ENCODE peak calls at places on chromosomes 2 and 18, in six cellular contexts. One of them, this sample, is unnamed. For H3K27me3, the result is how much of the 10 kb centered on the place peaks cover.

GRCh38 chr2:20583425-20583881 is 67.4 kb downstream of the HS1BP3 start:
- DNase-seq in CD8-positive, alpha-beta T cell: no peak
- DNase-seq in bronchial epithelial cell: no peak
- DNase-seq in kidney epithelial cell: no peak
- DNase-seq in uterus: no peak
- DNase-seq in hepatocyte: no peak
- DNase-seq in this sample: no peak

GRCh38 chr2:217972490-217972889 is 30.3 kb downstream of the TNS1 start:
- DNase-seq in uterus: no peak
- DNase-seq in CD8-positive, alpha-beta T cell: no peak
- DNase-seq in hepatocyte: no peak
- DNase-seq in bronchial epithelial cell: no peak
- DNase-seq in kidney epithelial cell: no peak
- DNase-seq in this sample: no peak

GRCh38 chr2:128605421-128605820 is 286.8 kb upstream of the HS6ST1 start:
- DNase-seq in bronchial epithelial cell: no peak
- DNase-seq in CD8-positive, alpha-beta T cell: no peak
- DNase-seq in kidney epithelial cell: no peak
- DNase-seq in uterus: no peak
- DNase-seq in hepatocyte: no peak
- DNase-seq in this sample: no peak

GRCh38 chr2:85819811-85820510 is 66.2 kb downstream of the ATOH8 start:
- DNase-seq in bronchial epithelial cell: no peak
- DNase-seq in CD8-positive, alpha-beta T cell: no peak
- DNase-seq in kidney epithelial cell: no peak
- DNase-seq in uterus: no peak
- DNase-seq in hepatocyte: no peak
- DNase-seq in this sample: peak

GRCh38 chr2:19228720-19229119 is 129.7 kb downstream of the OSR1 start:
- DNase-seq in kidney epithelial cell: no peak
- DNase-seq in uterus: no peak
- DNase-seq in CD8-positive, alpha-beta T cell: no peak
- DNase-seq in hepatocyte: no peak
- DNase-seq in bronchial epithelial cell: peak
- DNase-seq in this sample: no peak

GRCh38 chr2:120486946-120487345 is 141.0 kb downstream of the INHBB start:
- DNase-seq in hepatocyte: peak
- DNase-seq in bronchial epithelial cell: peak
- DNase-seq in CD8-positive, alpha-beta T cell: no peak
- DNase-seq in kidney epithelial cell: peak
- DNase-seq in uterus: no peak
- DNase-seq in this sample: no peak

GRCh38 chr2:139354518-139354917 is 574.3 kb upstream of the NXPH2 start:
- DNase-seq in bronchial epithelial cell: no peak
- DNase-seq in hepatocyte: no peak
- DNase-seq in kidney epithelial cell: no peak
- DNase-seq in uterus: no peak
- DNase-seq in CD8-positive, alpha-beta T cell: no peak
- DNase-seq in this sample: no peak

GRCh38 chr2:232984451-232985207 is 28.4 kb downstream of the NGEF start:
- DNase-seq in uterus: no peak
- DNase-seq in kidney epithelial cell: no peak
- DNase-seq in bronchial epithelial cell: no peak
- DNase-seq in CD8-positive, alpha-beta T cell: no peak
- DNase-seq in hepatocyte: no peak
- DNase-seq in this sample: no peak

GRCh38 chr2:133576714-133577113 is 8.5 kb upstream of the NCKAP5 start:
- DNase-seq in hepatocyte: peak
- DNase-seq in kidney epithelial cell: no peak
- DNase-seq in bronchial epithelial cell: no peak
- DNase-seq in uterus: no peak
- DNase-seq in CD8-positive, alpha-beta T cell: no peak
- DNase-seq in this sample: no peak

GRCh38 chr2:48444404-48444803 is 85.5 kb upstream of the STON1 start:
- DNase-seq in CD8-positive, alpha-beta T cell: no peak
- DNase-seq in kidney epithelial cell: no peak
- DNase-seq in hepatocyte: no peak
- DNase-seq in uterus: no peak
- DNase-seq in bronchial epithelial cell: no peak
- DNase-seq in this sample: no peak

GRCh38 chr18:2303517-2304238 is 267.6 kb downstream of the METTL4 start:
- DNase-seq in bronchial epithelial cell: peak
- DNase-seq in hepatocyte: no peak
- DNase-seq in uterus: no peak
- DNase-seq in CD8-positive, alpha-beta T cell: no peak
- DNase-seq in kidney epithelial cell: peak
- DNase-seq in this sample: no peak

GRCh38 chr2:232600053-232600773 is 33.2 kb upstream of the EFHD1 start:
- DNase-seq in CD8-positive, alpha-beta T cell: no peak
- DNase-seq in kidney epithelial cell: no peak
- DNase-seq in bronchial epithelial cell: no peak
- DNase-seq in hepatocyte: no peak
- DNase-seq in uterus: no peak
- DNase-seq in this sample: no peak

GRCh38 chr18:8811115-8811514 is 105.8 kb downstream of the MTCL1 start:
- DNase-seq in CD8-positive, alpha-beta T cell: no peak
- DNase-seq in bronchial epithelial cell: peak
- DNase-seq in kidney epithelial cell: no peak
- DNase-seq in hepatocyte: no peak
- DNase-seq in uterus: no peak
- DNase-seq in this sample: no peak

GRCh38 chr2:155022531-155022930 is 324.0 kb downstream of the KCNJ3 start:
- DNase-seq in hepatocyte: no peak
- DNase-seq in CD8-positive, alpha-beta T cell: no peak
- DNase-seq in bronchial epithelial cell: no peak
- DNase-seq in kidney epithelial cell: no peak
- DNase-seq in uterus: no peak
- DNase-seq in this sample: no peak

GRCh38 chr2:8132371-8132831 is 549.5 kb upstream of the ID2 start:
- DNase-seq in CD8-positive, alpha-beta T cell: no peak
- DNase-seq in bronchial epithelial cell: no peak
- DNase-seq in uterus: no peak
- DNase-seq in hepatocyte: no peak
- DNase-seq in kidney epithelial cell: no peak
- DNase-seq in this sample: no peak

GRCh38 chr2:160298960-160299359 is 98.9 kb upstream of the ITGB6 start:
- DNase-seq in bronchial epithelial cell: no peak
- DNase-seq in hepatocyte: no peak
- DNase-seq in kidney epithelial cell: no peak
- DNase-seq in CD8-positive, alpha-beta T cell: no peak
- DNase-seq in uterus: no peak
- DNase-seq in this sample: no peak

GRCh38 chr18:51133580-51134160 is 63.8 kb downstream of the MEX3C start:
- DNase-seq in hepatocyte: no peak
- DNase-seq in uterus: no peak
- DNase-seq in CD8-positive, alpha-beta T cell: no peak
- DNase-seq in bronchial epithelial cell: no peak
- DNase-seq in kidney epithelial cell: no peak
- DNase-seq in this sample: no peak

GRCh38 chr2:10935953-10936942 is 24.5 kb downstream of the KCNF1 start:
- DNase-seq in CD8-positive, alpha-beta T cell: no peak
- DNase-seq in uterus: no peak
- DNase-seq in hepatocyte: peak
- DNase-seq in kidney epithelial cell: peak
- DNase-seq in bronchial epithelial cell: peak
- DNase-seq in this sample: no peak

GRCh38 chr2:237474511-237474911 is 12.5 kb upstream of the MLPH start:
- DNase-seq in CD8-positive, alpha-beta T cell: no peak
- DNase-seq in uterus: peak
- DNase-seq in bronchial epithelial cell: no peak
- DNase-seq in hepatocyte: no peak
- DNase-seq in kidney epithelial cell: no peak
- DNase-seq in this sample: no peak

GRCh38 chr2:233285921-233286320 is 21.7 kb upstream of the SAG start:
- DNase-seq in kidney epithelial cell: peak
- DNase-seq in bronchial epithelial cell: peak
- DNase-seq in uterus: no peak
- DNase-seq in hepatocyte: no peak
- DNase-seq in CD8-positive, alpha-beta T cell: no peak
- DNase-seq in this sample: no peak

GRCh38 chr2:16209799-16210198 is 269.4 kb downstream of the MYCN start:
- DNase-seq in bronchial epithelial cell: no peak
- DNase-seq in uterus: no peak
- DNase-seq in CD8-positive, alpha-beta T cell: no peak
- DNase-seq in hepatocyte: no peak
- DNase-seq in kidney epithelial cell: no peak
- DNase-seq in this sample: no peak

GRCh38 chr18:36411745-36412168 is 114.2 kb downstream of the FHOD3 start:
- DNase-seq in hepatocyte: no peak
- DNase-seq in uterus: no peak
- DNase-seq in bronchial epithelial cell: peak
- DNase-seq in CD8-positive, alpha-beta T cell: no peak
- DNase-seq in kidney epithelial cell: no peak
- DNase-seq in this sample: no peak

GRCh38 chr2:176795823-176796222 is 416.8 kb upstream of the HNRNPA3 start:
- DNase-seq in CD8-positive, alpha-beta T cell: no peak
- DNase-seq in hepatocyte: no peak
- DNase-seq in bronchial epithelial cell: no peak
- DNase-seq in kidney epithelial cell: no peak
- DNase-seq in uterus: no peak
- DNase-seq in this sample: no peak

GRCh38 chr2:219354582-219354981 is 22.0 kb upstream of the RESP18 start:
- DNase-seq in kidney epithelial cell: no peak
- DNase-seq in hepatocyte: no peak
- DNase-seq in CD8-positive, alpha-beta T cell: no peak
- DNase-seq in bronchial epithelial cell: no peak
- DNase-seq in uterus: no peak
- DNase-seq in this sample: no peak
- H3K27me3 ChIP-seq in kidney epithelial cell: under half
- H3K27me3 ChIP-seq in hepatocyte: under half
- H3K27me3 ChIP-seq in CD8-positive, alpha-beta T cell: under half
- H3K27me3 ChIP-seq in bronchial epithelial cell: under half
- H3K27me3 ChIP-seq in uterus: under half
- H3K27me3 ChIP-seq in this sample: under half

GRCh38 chr2:199464614-199465352 is 7.0 kb upstream of the SATB2 start:
- DNase-seq in CD8-positive, alpha-beta T cell: no peak
- DNase-seq in hepatocyte: no peak
- DNase-seq in kidney epithelial cell: no peak
- DNase-seq in uterus: no peak
- DNase-seq in bronchial epithelial cell: no peak
- DNase-seq in this sample: no peak
- H3K27me3 ChIP-seq in CD8-positive, alpha-beta T cell: half or more
- H3K27me3 ChIP-seq in hepatocyte: half or more
- H3K27me3 ChIP-seq in kidney epithelial cell: half or more
- H3K27me3 ChIP-seq in uterus: half or more
- H3K27me3 ChIP-seq in bronchial epithelial cell: half or more
- H3K27me3 ChIP-seq in this sample: half or more

GRCh38 chr18:10453885-10454772 is at the start of gene APCDD1:
- DNase-seq in uterus: peak
- DNase-seq in CD8-positive, alpha-beta T cell: no peak
- DNase-seq in hepatocyte: peak
- DNase-seq in kidney epithelial cell: no peak
- DNase-seq in bronchial epithelial cell: no peak
- DNase-seq in this sample: peak

GRCh38 chr18:10455726-10456453 is 1.5 kb downstream of the APCDD1 start:
- DNase-seq in CD8-positive, alpha-beta T cell: no peak
- DNase-seq in uterus: no peak
- DNase-seq in hepatocyte: peak
- DNase-seq in kidney epithelial cell: no peak
- DNase-seq in bronchial epithelial cell: no peak
- DNase-seq in this sample: no peak

GRCh38 chr18:10454800-10455550 is 540 bp downstream of the APCDD1 start:
- DNase-seq in uterus: peak
- DNase-seq in kidney epithelial cell: no peak
- DNase-seq in bronchial epithelial cell: no peak
- DNase-seq in hepatocyte: peak
- DNase-seq in CD8-positive, alpha-beta T cell: no peak
- DNase-seq in this sample: no peak

GRCh38 chr18:10450986-10451385 is 3.4 kb upstream of the APCDD1 start:
- DNase-seq in CD8-positive, alpha-beta T cell: no peak
- DNase-seq in uterus: no peak
- DNase-seq in bronchial epithelial cell: no peak
- DNase-seq in kidney epithelial cell: no peak
- DNase-seq in hepatocyte: no peak
- DNase-seq in this sample: no peak

DNA sequence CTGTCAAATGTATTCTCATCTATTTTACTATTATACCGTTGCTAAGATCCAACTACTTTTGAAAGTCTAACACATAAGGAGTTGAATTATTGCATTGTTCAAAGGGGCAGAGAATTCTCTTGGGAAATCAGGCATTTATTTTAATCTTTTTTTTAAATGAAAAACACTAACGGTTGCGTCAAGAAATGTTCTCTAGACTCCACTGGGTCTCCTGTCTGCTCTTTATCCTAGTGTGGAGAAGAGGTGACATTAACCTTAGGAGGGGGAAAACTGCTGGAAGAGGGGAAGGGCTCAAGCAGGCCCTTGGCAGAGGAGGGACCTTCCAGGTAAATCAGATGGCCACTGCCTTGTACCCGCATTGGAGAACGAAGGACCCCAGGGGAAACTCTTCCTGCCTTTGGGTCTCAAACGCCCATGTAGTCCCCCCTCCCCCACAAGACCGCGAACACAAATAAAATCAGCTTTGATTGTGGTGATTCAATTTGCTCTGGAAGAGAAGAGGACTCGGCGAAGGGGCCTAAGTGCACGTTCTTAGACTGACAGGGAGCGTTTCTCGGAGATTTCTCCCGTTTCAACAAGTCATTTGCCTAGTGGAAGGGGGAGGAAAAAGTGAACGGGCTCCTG is 1.1 kb upstream of the APCDD1 start:
- DNase-seq in bronchial epithelial cell: no peak
- DNase-seq in kidney epithelial cell: no peak
- DNase-seq in hepatocyte: no peak
- DNase-seq in CD8-positive, alpha-beta T cell: no peak
- DNase-seq in uterus: peak
- DNase-seq in this sample: peak
- H3K27me3 ChIP-seq in bronchial epithelial cell: under half
- H3K27me3 ChIP-seq in kidney epithelial cell: under half
- H3K27me3 ChIP-seq in hepatocyte: under half
- H3K27me3 ChIP-seq in CD8-positive, alpha-beta T cell: under half
- H3K27me3 ChIP-seq in uterus: under half
- H3K27me3 ChIP-seq in this sample: under half

DNA sequence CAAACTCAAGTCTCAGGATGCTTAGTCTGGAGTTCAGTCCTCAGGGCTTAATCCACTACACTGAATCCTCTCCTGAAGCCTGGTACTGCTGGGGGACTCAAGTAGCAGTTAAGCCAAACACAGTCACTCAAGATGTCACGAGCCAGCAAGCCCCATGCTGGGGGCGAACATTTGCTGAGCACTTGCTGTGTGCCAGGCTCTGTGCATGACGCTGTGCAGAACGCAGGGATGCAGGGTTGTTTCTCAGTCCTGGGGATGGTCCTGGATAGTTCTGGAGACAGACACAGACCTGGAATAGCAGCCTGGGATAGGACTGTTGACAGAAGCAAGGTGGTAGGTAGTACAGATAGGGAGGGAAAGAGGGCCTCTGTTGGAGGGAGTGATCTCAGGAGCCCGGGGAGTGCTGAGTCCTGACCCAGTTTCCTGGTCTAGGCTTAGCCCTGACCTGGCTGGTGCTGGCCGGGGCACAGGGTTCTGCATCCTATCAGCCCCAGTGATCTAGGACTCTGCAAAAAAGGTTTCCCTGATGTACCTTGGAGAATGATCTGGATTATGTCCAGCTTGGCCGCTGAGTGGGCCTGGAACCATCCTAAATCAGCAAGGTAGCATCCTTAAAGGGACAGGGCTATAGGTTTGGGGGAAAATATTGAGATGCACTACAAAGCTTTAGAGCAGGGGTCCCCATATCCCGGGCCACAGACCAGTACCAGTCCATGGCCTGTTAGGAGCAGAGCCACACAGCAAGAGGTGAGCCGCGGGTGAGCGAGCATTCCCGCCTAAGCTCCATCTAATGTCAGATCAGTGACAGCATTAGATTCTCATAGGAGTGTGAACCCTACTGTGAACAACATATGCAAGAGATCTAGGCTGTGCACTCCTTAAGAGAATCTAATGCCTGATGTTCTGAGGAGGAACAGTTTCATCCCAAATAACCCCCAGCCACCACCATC is 54.7 kb upstream of the OTOF start:
- DNase-seq in bronchial epithelial cell: no peak
- DNase-seq in kidney epithelial cell: no peak
- DNase-seq in CD8-positive, alpha-beta T cell: no peak
- DNase-seq in hepatocyte: no peak
- DNase-seq in uterus: no peak
- DNase-seq in this sample: no peak
- H3K27me3 ChIP-seq in bronchial epithelial cell: under half
- H3K27me3 ChIP-seq in kidney epithelial cell: under half
- H3K27me3 ChIP-seq in CD8-positive, alpha-beta T cell: under half
- H3K27me3 ChIP-seq in hepatocyte: under half
- H3K27me3 ChIP-seq in uterus: under half
- H3K27me3 ChIP-seq in this sample: under half